ENCODE peak calls at places on chromosomes 5 and 9, in eight cellular contexts. W, A, J, G, X, S, N and I are unnamed samples.

GRCh38 chr9:15837079-15837679 is 284.3 kb downstream of the CCDC171 start:
- DNase-seq in W (peak), A (no peak), J (no peak), G (peak), X (peak), S (no peak), N (peak), I (no peak)

GRCh38 chr5:149381986-149382338 is 2.9 kb upstream of the IL17B start:
- DNase-seq in W (peak), A (peak), J (peak), G (peak), X (peak), S (peak), N (peak), I (peak)

GRCh38 chr5:75496026-75496425 is 15.4 kb downstream of the CERT1 start:
- DNase-seq in W (no peak), A (no peak), J (no peak), G (no peak), X (no peak), S (no peak), N (no peak), I (no peak)

GRCh38 chr9:105341784-105342183 is 97.3 kb downstream of the SLC44A1 start:
- DNase-seq in W (no peak), A (no peak), J (no peak), G (no peak), X (no peak), S (no peak), N (no peak), I (no peak)

GRCh38 chr5:173310861-173311515 is 17.2 kb downstream of the STC2 start:
- DNase-seq in W (no peak), A (no peak), J (no peak), G (no peak), X (no peak), S (no peak), N (no peak), I (no peak)

GRCh38 chr5:11064763-11065450 is 303.9 kb upstream of the DAP start:
- DNase-seq in W (peak), A (no peak), J (no peak), G (no peak), X (no peak), S (no peak), N (no peak), I (no peak)

GRCh38 chr5:102561894-102562760 is 63.3 kb upstream of the SLCO6A1 start:
- DNase-seq in W (peak), A (peak), J (no peak), G (peak), X (peak), S (no peak), N (no peak), I (peak)

GRCh38 chr9:72315089-72315509 is 49.9 kb downstream of the ZFAND5 start:
- DNase-seq in W (peak), A (peak), J (peak), G (peak), X (peak), S (peak), N (no peak), I (no peak)

GRCh38 chr5:134577796-134578577 is 52.5 kb downstream of the JADE2 start:
- DNase-seq in W (peak), A (peak), J (peak), G (peak), X (peak), S (peak), N (peak), I (peak)

GRCh38 chr5:74272019-74272775 is 368.3 kb downstream of the ENC1 start:
- DNase-seq in W (no peak), A (peak), J (no peak), G (no peak), X (no peak), S (no peak), N (no peak), I (no peak)

GRCh38 chr9:129712595-129713524 is 40.0 kb downstream of the PTGES start:
- DNase-seq in W (no peak), A (peak), J (no peak), G (peak), X (peak), S (no peak), N (no peak), I (peak)
- TF ChIP-seq CTCF in W (no peak), A (no peak), J (no peak), G (no peak), X (no peak), S (no peak), N (no peak), I (no peak)

GRCh38 chr9:127611796-127612790 is at the start of gene STXBP1:
- DNase-seq in W (peak), A (peak), J (peak), G (peak), X (peak), S (peak), N (peak), I (peak)
- TF ChIP-seq CTCF in W (no peak), A (peak), J (no peak), G (peak), X (peak), S (no peak), N (no peak), I (no peak)

DNA sequence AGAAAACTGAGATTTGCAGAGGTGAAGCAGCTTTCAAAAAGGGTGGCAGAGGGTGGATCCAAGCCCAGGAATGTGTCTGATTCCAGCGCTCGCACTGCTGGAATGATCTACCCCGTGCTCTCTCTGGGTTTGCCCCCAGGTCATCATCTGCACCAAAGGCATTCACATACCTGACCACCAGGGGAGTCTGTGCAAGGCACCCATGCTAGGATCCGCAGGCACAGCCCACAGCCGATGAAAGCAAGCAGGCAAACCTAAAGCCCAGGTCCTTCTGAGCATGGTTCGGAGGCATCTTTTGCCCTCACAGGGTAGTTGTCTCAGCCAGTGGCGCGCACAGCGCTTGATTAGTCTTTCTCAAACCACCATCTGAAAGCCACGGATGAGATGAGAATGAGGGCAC is 56.6 kb downstream of the TEK start:
- DNase-seq in W (no peak), A (peak), J (no peak), G (no peak), X (peak), S (no peak), N (no peak), I (no peak)
- TF ChIP-seq CTCF in W (no peak), A (peak), J (no peak), G (peak), X (peak), S (no peak), N (no peak), I (no peak)

GRCh38 chr9:123828449-123828848 is 101.5 kb downstream of the DENND1A start:
- DNase-seq in W (no peak), A (no peak), J (no peak), G (no peak), X (no peak), S (no peak), N (no peak), I (no peak)

GRCh38 chr9:123823194-123823947 is 106.6 kb downstream of the DENND1A start:
- DNase-seq in W (no peak), A (no peak), J (no peak), G (no peak), X (no peak), S (no peak), N (no peak), I (no peak)

GRCh38 chr9:123820139-123820538 is 109.8 kb downstream of the DENND1A start:
- DNase-seq in W (no peak), A (no peak), J (no peak), G (no peak), X (no peak), S (no peak), N (no peak), I (no peak)

GRCh38 chr9:123825337-123825736 is 104.6 kb downstream of the DENND1A start:
- DNase-seq in W (no peak), A (no peak), J (no peak), G (no peak), X (peak), S (no peak), N (no peak), I (no peak)
- TF ChIP-seq CTCF in W (no peak), A (peak), J (no peak), G (peak), X (peak), S (no peak), N (no peak), I (peak)

GRCh38 chr5:138569759-138570158 is 5.4 kb downstream of the HSPA9 start:
- DNase-seq in W (no peak), A (no peak), J (no peak), G (no peak), X (no peak), S (no peak), N (no peak), I (no peak)

GRCh38 chr5:138566792-138567191 is 8.4 kb downstream of the HSPA9 start:
- DNase-seq in W (no peak), A (no peak), J (no peak), G (no peak), X (no peak), S (no peak), N (no peak), I (no peak)

GRCh38 chr5:138565100-138565821 is 9.9 kb downstream of the HSPA9 start:
- DNase-seq in W (no peak), A (peak), J (no peak), G (no peak), X (no peak), S (no peak), N (no peak), I (no peak)

GRCh38 chr5:138570871-138571270 is 4.3 kb downstream of the HSPA9 start:
- DNase-seq in W (no peak), A (no peak), J (no peak), G (no peak), X (no peak), S (no peak), N (no peak), I (no peak)

DNA sequence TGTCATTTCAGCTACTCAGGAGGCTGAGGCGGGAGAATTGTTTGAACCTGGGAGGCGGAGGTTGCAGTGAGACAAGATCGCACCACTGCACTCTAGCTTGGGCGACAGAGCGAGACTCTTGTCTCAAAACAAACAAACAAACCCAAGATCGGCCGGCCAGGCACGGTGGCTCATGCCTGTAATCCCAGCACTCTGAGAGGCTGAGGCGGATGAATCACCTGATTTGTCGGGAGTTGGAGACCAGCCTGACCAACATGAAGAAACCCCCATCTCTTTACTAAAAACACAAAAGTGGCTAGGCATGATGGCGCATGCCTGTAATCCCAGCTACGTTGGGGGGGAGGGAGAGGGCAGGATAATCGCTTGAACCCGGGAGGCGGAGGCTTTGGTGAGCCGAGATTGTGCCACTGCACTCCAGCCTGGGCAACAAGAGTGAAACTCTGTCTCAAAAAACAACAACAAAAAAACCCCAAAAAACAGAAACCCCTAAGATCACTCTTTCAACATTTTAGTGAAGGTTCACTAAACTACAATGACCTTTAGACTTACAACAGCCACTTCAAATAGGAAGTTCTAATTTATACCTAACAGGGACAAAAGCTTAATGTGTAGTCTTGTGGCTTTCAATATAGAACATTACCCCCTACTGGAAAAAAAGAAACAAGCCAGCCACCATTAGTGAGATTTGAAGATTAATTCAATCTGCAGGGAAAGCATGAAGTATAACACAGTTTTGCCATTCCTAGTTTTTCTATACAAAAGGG is 7.0 kb downstream of the HSPA9 start:
- DNase-seq in W (no peak), A (no peak), J (no peak), G (no peak), X (no peak), S (no peak), N (no peak), I (no peak)
- TF ChIP-seq CTCF in W (no peak), A (no peak), J (no peak), G (no peak), X (no peak), S (no peak), N (no peak), I (no peak)

GRCh38 chr9:94002316-94003140 is 47.4 kb upstream of the BARX1 start:
- DNase-seq in W (peak), A (peak), J (peak), G (peak), X (peak), S (no peak), N (peak), I (no peak)
- TF ChIP-seq CTCF in W (peak), A (peak), J (peak), G (peak), X (peak), S (no peak), N (peak), I (peak)

GRCh38 chr9:79432485-79432884 is 139.3 kb upstream of the TLE4 start:
- DNase-seq in W (no peak), A (no peak), J (no peak), G (no peak), X (no peak), S (no peak), N (no peak), I (no peak)
- TF ChIP-seq CTCF in W (no peak), A (peak), J (no peak), G (no peak), X (peak), S (no peak), N (no peak), I (peak)

DNA sequence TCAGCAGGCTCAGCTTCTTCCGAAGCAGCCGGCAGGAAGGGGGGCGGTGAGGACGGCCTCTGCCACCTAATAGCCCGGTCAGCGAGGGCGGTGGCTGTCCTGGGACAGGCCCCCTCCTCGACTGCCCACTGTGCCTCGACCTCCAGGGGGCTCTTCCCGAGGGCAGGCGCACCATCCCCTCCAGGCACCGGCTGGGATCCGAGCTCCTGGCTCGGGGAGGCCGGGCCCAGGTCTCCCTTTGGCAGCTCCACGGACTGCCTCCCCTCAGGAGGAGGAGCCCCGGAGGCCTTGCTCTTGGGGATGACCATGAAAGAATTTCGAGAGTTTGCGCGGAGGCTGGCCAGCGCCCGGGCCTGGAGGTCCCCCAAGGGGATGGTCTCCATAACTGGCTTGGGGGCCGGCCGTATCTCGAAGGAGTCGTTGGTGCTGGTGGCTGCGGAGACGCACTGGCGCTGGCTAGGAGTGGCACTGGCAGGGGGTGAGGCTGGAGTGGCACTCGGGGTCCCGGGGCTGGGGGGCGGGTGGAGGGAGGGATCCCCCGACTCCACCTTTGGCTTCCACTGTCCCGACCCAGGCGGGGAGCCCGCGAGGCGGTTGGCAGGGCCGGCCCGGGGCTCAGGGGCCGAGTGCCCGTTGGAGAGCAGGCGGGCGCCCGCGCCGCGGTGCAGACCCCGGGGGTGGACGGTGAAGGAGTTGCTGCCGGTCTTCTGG is 975 bp downstream of the TPRN start:
- DNase-seq in W (no peak), A (no peak), J (no peak), G (no peak), X (peak), S (no peak), N (no peak), I (peak)
- TF ChIP-seq CTCF in W (no peak), A (no peak), J (no peak), G (no peak), X (no peak), S (no peak), N (no peak), I (no peak)

GRCh38 chr9:137497921-137498719 is 39.0 kb upstream of the NSMF start:
- DNase-seq in W (no peak), A (no peak), J (no peak), G (no peak), X (no peak), S (no peak), N (no peak), I (no peak)
- TF ChIP-seq CTCF in W (no peak), A (no peak), J (no peak), G (no peak), X (no peak), S (no peak), N (no peak), I (no peak)

GRCh38 chr9:131837836-131838235 is 98.0 kb upstream of the RAPGEF1 start:
- DNase-seq in W (no peak), A (no peak), J (no peak), G (no peak), X (no peak), S (no peak), N (no peak), I (no peak)

GRCh38 chr9:131838581-131839280 is 98.9 kb upstream of the RAPGEF1 start:
- DNase-seq in W (no peak), A (peak), J (no peak), G (peak), X (peak), S (no peak), N (no peak), I (peak)

GRCh38 chr9:131836607-131837315 is 96.9 kb upstream of the RAPGEF1 start:
- DNase-seq in W (no peak), A (no peak), J (no peak), G (no peak), X (no peak), S (no peak), N (no peak), I (no peak)

GRCh38 chr9:131836021-131836420 is 96.1 kb upstream of the RAPGEF1 start:
- DNase-seq in W (no peak), A (no peak), J (no peak), G (no peak), X (peak), S (no peak), N (no peak), I (no peak)

DNA sequence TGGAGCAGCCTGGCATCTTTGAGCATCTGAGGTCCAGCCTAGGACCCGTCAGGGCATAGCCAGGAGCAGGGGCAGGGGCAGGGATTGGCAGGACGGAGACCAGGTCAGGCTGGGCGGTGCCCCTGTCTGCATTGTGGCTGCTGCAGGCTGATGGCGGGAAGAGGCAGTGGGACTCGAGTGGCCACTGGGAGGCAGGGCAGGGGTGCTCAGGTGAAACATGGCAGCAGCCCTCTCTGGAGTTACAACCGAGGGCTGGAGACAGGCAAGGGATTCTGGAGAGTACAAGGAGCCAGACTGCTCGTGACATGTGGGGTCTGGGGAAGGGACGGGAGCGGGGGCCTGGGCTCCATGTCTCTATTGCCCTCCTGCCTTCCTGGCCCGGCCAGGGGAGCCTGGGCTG is 97.4 kb upstream of the RAPGEF1 start:
- DNase-seq in W (peak), A (peak), J (peak), G (peak), X (peak), S (no peak), N (no peak), I (peak)
- TF ChIP-seq CTCF in W (no peak), A (peak), J (peak), G (peak), X (peak), S (no peak), N (peak), I (no peak)